ENCODE peak calls at places on chromosomes 4 and X, in ten cellular contexts. One of them, this sample, is unnamed.

GRCh38 chr4:97761760-97762512 is 381.3 kb downstream of the STPG2 start:
- DNase-seq in right lobe of liver: no peak
- DNase-seq in sigmoid colon: no peak
- DNase-seq in AG08395: no peak
- DNase-seq in neural progenitor cell: no peak
- DNase-seq in ovary: no peak
- DNase-seq in EH: no peak
- DNase-seq in activated CD4-positive, CD25-positive, alpha-beta regulatory T cell treated with anti-CD3 and anti-CD28 coated beads, Interleukin-2, amount 50 U/mL, for 72 hours: no peak
- DNase-seq in ELR: no peak
- DNase-seq in GM03348: no peak
- DNase-seq in this sample: no peak

GRCh38 chr4:123325241-123325681 is 71.3 kb upstream of the SPRY1 start:
- DNase-seq in right lobe of liver: no peak
- DNase-seq in sigmoid colon: no peak
- DNase-seq in AG08395: no peak
- DNase-seq in neural progenitor cell: no peak
- DNase-seq in ovary: no peak
- DNase-seq in EH: no peak
- DNase-seq in activated CD4-positive, CD25-positive, alpha-beta regulatory T cell treated with anti-CD3 and anti-CD28 coated beads, Interleukin-2, amount 50 U/mL, for 72 hours: no peak
- DNase-seq in ELR: no peak
- DNase-seq in GM03348: no peak
- DNase-seq in this sample: no peak

GRCh38 chr4:24659241-24659961 is 75.0 kb upstream of the DHX15 start:
- DNase-seq in right lobe of liver: no peak
- DNase-seq in sigmoid colon: no peak
- DNase-seq in AG08395: no peak
- DNase-seq in neural progenitor cell: no peak
- DNase-seq in ovary: no peak
- DNase-seq in EH: no peak
- DNase-seq in activated CD4-positive, CD25-positive, alpha-beta regulatory T cell treated with anti-CD3 and anti-CD28 coated beads, Interleukin-2, amount 50 U/mL, for 72 hours: no peak
- DNase-seq in ELR: no peak
- DNase-seq in GM03348: no peak
- DNase-seq in this sample: peak; percentile 70

GRCh38 chr4:16171831-16172230 is 54.4 kb downstream of the TAPT1 start:
- DNase-seq in right lobe of liver: no peak
- DNase-seq in sigmoid colon: no peak
- DNase-seq in AG08395: no peak
- DNase-seq in neural progenitor cell: no peak
- DNase-seq in ovary: no peak
- DNase-seq in EH: no peak
- DNase-seq in activated CD4-positive, CD25-positive, alpha-beta regulatory T cell treated with anti-CD3 and anti-CD28 coated beads, Interleukin-2, amount 50 U/mL, for 72 hours: no peak
- DNase-seq in ELR: no peak
- DNase-seq in GM03348: no peak
- DNase-seq in this sample: no peak

GRCh38 chrX:131677655-131678628 is 134.1 kb downstream of the OR13H1 start:
- DNase-seq in right lobe of liver: peak; percentile 34
- DNase-seq in sigmoid colon: no peak
- DNase-seq in AG08395: peak; percentile 68
- DNase-seq in neural progenitor cell: peak; percentile 70
- DNase-seq in ovary: peak; percentile 37
- DNase-seq in EH: peak; percentile 1
- DNase-seq in activated CD4-positive, CD25-positive, alpha-beta regulatory T cell treated with anti-CD3 and anti-CD28 coated beads, Interleukin-2, amount 50 U/mL, for 72 hours: peak; percentile 45
- DNase-seq in ELR: peak; percentile 25
- DNase-seq in GM03348: peak; percentile 48
- DNase-seq in this sample: peak; percentile 25

GRCh38 chr4:87053802-87054767 is 119.3 kb downstream of the AFF1 start:
- DNase-seq in right lobe of liver: no peak
- DNase-seq in sigmoid colon: no peak
- DNase-seq in AG08395: no peak
- DNase-seq in neural progenitor cell: no peak
- DNase-seq in ovary: no peak
- DNase-seq in EH: no peak
- DNase-seq in activated CD4-positive, CD25-positive, alpha-beta regulatory T cell treated with anti-CD3 and anti-CD28 coated beads, Interleukin-2, amount 50 U/mL, for 72 hours: no peak
- DNase-seq in ELR: no peak
- DNase-seq in GM03348: no peak
- DNase-seq in this sample: no peak

GRCh38 chr4:159526172-159526571 is 423.3 kb downstream of the RAPGEF2 start:
- DNase-seq in right lobe of liver: no peak
- DNase-seq in sigmoid colon: no peak
- DNase-seq in AG08395: no peak
- DNase-seq in neural progenitor cell: no peak
- DNase-seq in ovary: no peak
- DNase-seq in EH: no peak
- DNase-seq in activated CD4-positive, CD25-positive, alpha-beta regulatory T cell treated with anti-CD3 and anti-CD28 coated beads, Interleukin-2, amount 50 U/mL, for 72 hours: no peak
- DNase-seq in ELR: no peak
- DNase-seq in GM03348: no peak
- DNase-seq in this sample: no peak

GRCh38 chr4:49032440-49033161 is 46.5 kb downstream of the CWH43 start:
- DNase-seq in right lobe of liver: no peak
- DNase-seq in sigmoid colon: no peak
- DNase-seq in AG08395: peak; percentile 19
- DNase-seq in neural progenitor cell: no peak
- DNase-seq in ovary: no peak
- DNase-seq in EH: peak; percentile 30
- DNase-seq in activated CD4-positive, CD25-positive, alpha-beta regulatory T cell treated with anti-CD3 and anti-CD28 coated beads, Interleukin-2, amount 50 U/mL, for 72 hours: no peak
- DNase-seq in ELR: peak; percentile 36
- DNase-seq in GM03348: peak; percentile 39
- DNase-seq in this sample: peak; percentile 73

GRCh38 chr4:2253160-2254084 is 8.5 kb downstream of the MXD4 start:
- DNase-seq in right lobe of liver: peak; percentile 18
- DNase-seq in sigmoid colon: peak; percentile 62
- DNase-seq in AG08395: no peak
- DNase-seq in neural progenitor cell: no peak
- DNase-seq in ovary: no peak
- DNase-seq in EH: no peak
- DNase-seq in activated CD4-positive, CD25-positive, alpha-beta regulatory T cell treated with anti-CD3 and anti-CD28 coated beads, Interleukin-2, amount 50 U/mL, for 72 hours: peak; percentile 19
- DNase-seq in ELR: no peak
- DNase-seq in GM03348: no peak
- DNase-seq in this sample: peak; percentile 10

GRCh38 chr4:56641494-56642051 is 39.5 kb downstream of the HOPX start:
- DNase-seq in right lobe of liver: no peak
- DNase-seq in sigmoid colon: no peak
- DNase-seq in AG08395: peak; percentile 84
- DNase-seq in neural progenitor cell: no peak
- DNase-seq in ovary: no peak
- DNase-seq in EH: peak; percentile 97
- DNase-seq in activated CD4-positive, CD25-positive, alpha-beta regulatory T cell treated with anti-CD3 and anti-CD28 coated beads, Interleukin-2, amount 50 U/mL, for 72 hours: no peak
- DNase-seq in ELR: peak; percentile 98
- DNase-seq in GM03348: peak; percentile 79
- DNase-seq in this sample: no peak

GRCh38 chr4:111797455-111798163 is 347.6 kb upstream of the FAM241A start:
- DNase-seq in right lobe of liver: no peak
- DNase-seq in sigmoid colon: no peak
- DNase-seq in AG08395: no peak
- DNase-seq in neural progenitor cell: no peak
- DNase-seq in ovary: no peak
- DNase-seq in EH: no peak
- DNase-seq in activated CD4-positive, CD25-positive, alpha-beta regulatory T cell treated with anti-CD3 and anti-CD28 coated beads, Interleukin-2, amount 50 U/mL, for 72 hours: no peak
- DNase-seq in ELR: no peak
- DNase-seq in GM03348: no peak
- DNase-seq in this sample: no peak

GRCh38 chr4:71236226-71236625 is 102.6 kb upstream of the SLC4A4 start:
- DNase-seq in right lobe of liver: no peak
- DNase-seq in sigmoid colon: no peak
- DNase-seq in AG08395: no peak
- DNase-seq in neural progenitor cell: no peak
- DNase-seq in ovary: no peak
- DNase-seq in EH: no peak
- DNase-seq in activated CD4-positive, CD25-positive, alpha-beta regulatory T cell treated with anti-CD3 and anti-CD28 coated beads, Interleukin-2, amount 50 U/mL, for 72 hours: no peak
- DNase-seq in ELR: no peak
- DNase-seq in GM03348: no peak
- DNase-seq in this sample: no peak

This sample was measured in testis.